ENCODE peak calls at places on chromosomes 6 and 20, in five cellular contexts. One of them, this sample, is unnamed.

GRCh38 chr6:105882071-105882803 is 203.9 kb upstream of the PRDM1 start:
- DNase-seq in fibroblast of villous mesenchyme: no peak
- DNase-seq in cerebellum: no peak
- DNase-seq in activated gamma-delta T cell treated with Interleukin-2 at 50 U/mL for 16 hours: no peak
- DNase-seq in kidney glomerular epithelial cell: no peak
- DNase-seq in this sample: no peak

GRCh38 chr6:100730581-100730980 is 150.5 kb downstream of the ASCC3 start:
- DNase-seq in fibroblast of villous mesenchyme: no peak
- DNase-seq in cerebellum: no peak
- DNase-seq in activated gamma-delta T cell treated with Interleukin-2 at 50 U/mL for 16 hours: no peak
- DNase-seq in kidney glomerular epithelial cell: no peak
- DNase-seq in this sample: no peak

GRCh38 chr6:119493980-119494379 is 144.4 kb upstream of the MAN1A1 start:
- DNase-seq in fibroblast of villous mesenchyme: no peak
- DNase-seq in cerebellum: no peak
- DNase-seq in activated gamma-delta T cell treated with Interleukin-2 at 50 U/mL for 16 hours: no peak
- DNase-seq in kidney glomerular epithelial cell: no peak
- DNase-seq in this sample: no peak

GRCh38 chr20:58438970-58439808 is 50.2 kb downstream of the VAPB start:
- DNase-seq in fibroblast of villous mesenchyme: no peak
- DNase-seq in cerebellum: no peak
- DNase-seq in activated gamma-delta T cell treated with Interleukin-2 at 50 U/mL for 16 hours: no peak
- DNase-seq in kidney glomerular epithelial cell: no peak
- DNase-seq in this sample: no peak

GRCh38 chr6:7691675-7692452 is 34.0 kb upstream of the BMP6 start:
- DNase-seq in fibroblast of villous mesenchyme: peak; percentile 28
- DNase-seq in cerebellum: no peak
- DNase-seq in activated gamma-delta T cell treated with Interleukin-2 at 50 U/mL for 16 hours: no peak
- DNase-seq in kidney glomerular epithelial cell: peak; percentile 40
- DNase-seq in this sample: no peak

GRCh38 chr6:27795697-27796494 is 116.3 kb downstream of the OR2B2 start:
- DNase-seq in fibroblast of villous mesenchyme: peak; percentile 95
- DNase-seq in cerebellum: peak; percentile 77
- DNase-seq in activated gamma-delta T cell treated with Interleukin-2 at 50 U/mL for 16 hours: peak; percentile 38
- DNase-seq in kidney glomerular epithelial cell: peak; percentile 84
- DNase-seq in this sample: peak; percentile 92

GRCh38 chr6:31575335-31575901 is at the start of gene TNF:
- DNase-seq in fibroblast of villous mesenchyme: peak; percentile 20
- DNase-seq in cerebellum: no peak
- DNase-seq in activated gamma-delta T cell treated with Interleukin-2 at 50 U/mL for 16 hours: peak; percentile 54
- DNase-seq in kidney glomerular epithelial cell: peak; percentile 10
- DNase-seq in this sample: no peak

GRCh38 chr6:75117701-75118100 is 88.2 kb downstream of the COL12A1 start:
- DNase-seq in fibroblast of villous mesenchyme: no peak
- DNase-seq in cerebellum: no peak
- DNase-seq in activated gamma-delta T cell treated with Interleukin-2 at 50 U/mL for 16 hours: no peak
- DNase-seq in kidney glomerular epithelial cell: no peak
- DNase-seq in this sample: no peak

GRCh38 chr6:170555305-170555704 is 1.1 kb downstream of the TBP start:
- DNase-seq in fibroblast of villous mesenchyme: no peak
- DNase-seq in cerebellum: no peak
- DNase-seq in activated gamma-delta T cell treated with Interleukin-2 at 50 U/mL for 16 hours: no peak
- DNase-seq in kidney glomerular epithelial cell: no peak
- DNase-seq in this sample: no peak

GRCh38 chr20:41178904-41179432 is 41.6 kb downstream of the PLCG1 start:
- DNase-seq in fibroblast of villous mesenchyme: no peak
- DNase-seq in cerebellum: no peak
- DNase-seq in activated gamma-delta T cell treated with Interleukin-2 at 50 U/mL for 16 hours: no peak
- DNase-seq in kidney glomerular epithelial cell: no peak
- DNase-seq in this sample: peak; percentile 64

GRCh38 chr6:14713008-14713452 is 532.8 kb upstream of the JARID2 start:
- DNase-seq in fibroblast of villous mesenchyme: peak; percentile 88
- DNase-seq in cerebellum: peak; percentile 69
- DNase-seq in activated gamma-delta T cell treated with Interleukin-2 at 50 U/mL for 16 hours: no peak
- DNase-seq in kidney glomerular epithelial cell: peak; percentile 11
- DNase-seq in this sample: peak; percentile 87

GRCh38 chr6:159042003-159042823 is 2.6 kb downstream of the TAGAP start:
- DNase-seq in fibroblast of villous mesenchyme: peak; percentile 56
- DNase-seq in cerebellum: peak; percentile 84
- DNase-seq in activated gamma-delta T cell treated with Interleukin-2 at 50 U/mL for 16 hours: peak; percentile 70
- DNase-seq in kidney glomerular epithelial cell: peak; percentile 74
- DNase-seq in this sample: peak; percentile 89

GRCh38 chr20:54475334-54476287 is at the start of gene DOK5:
- DNase-seq in fibroblast of villous mesenchyme: no peak
- DNase-seq in cerebellum: peak; percentile 24
- DNase-seq in activated gamma-delta T cell treated with Interleukin-2 at 50 U/mL for 16 hours: no peak
- DNase-seq in kidney glomerular epithelial cell: no peak
- DNase-seq in this sample: peak; percentile 19

GRCh38 chr20:45470262-45470931 is 844 bp downstream of the WFDC2 start:
- DNase-seq in fibroblast of villous mesenchyme: no peak
- DNase-seq in cerebellum: no peak
- DNase-seq in activated gamma-delta T cell treated with Interleukin-2 at 50 U/mL for 16 hours: no peak
- DNase-seq in kidney glomerular epithelial cell: peak; percentile 7
- DNase-seq in this sample: peak; percentile 38

GRCh38 chr6:106749611-106750010 is 120.2 kb downstream of the QRSL1 start:
- DNase-seq in fibroblast of villous mesenchyme: no peak
- DNase-seq in cerebellum: no peak
- DNase-seq in activated gamma-delta T cell treated with Interleukin-2 at 50 U/mL for 16 hours: no peak
- DNase-seq in kidney glomerular epithelial cell: no peak
- DNase-seq in this sample: no peak

GRCh38 chr20:63005240-63005861 is 1.4 kb downstream of the BHLHE23 start:
- DNase-seq in fibroblast of villous mesenchyme: no peak
- DNase-seq in cerebellum: no peak
- DNase-seq in activated gamma-delta T cell treated with Interleukin-2 at 50 U/mL for 16 hours: no peak
- DNase-seq in kidney glomerular epithelial cell: no peak
- DNase-seq in this sample: no peak

GRCh38 chr20:48238326-48238725 is 453.0 kb upstream of the SULF2 start:
- DNase-seq in fibroblast of villous mesenchyme: peak; percentile 57
- DNase-seq in cerebellum: no peak
- DNase-seq in activated gamma-delta T cell treated with Interleukin-2 at 50 U/mL for 16 hours: no peak
- DNase-seq in kidney glomerular epithelial cell: peak; percentile 38
- DNase-seq in this sample: no peak

GRCh38 chr6:5499644-5500306 is 238.5 kb downstream of the FARS2 start:
- DNase-seq in fibroblast of villous mesenchyme: no peak
- DNase-seq in cerebellum: no peak
- DNase-seq in activated gamma-delta T cell treated with Interleukin-2 at 50 U/mL for 16 hours: no peak
- DNase-seq in kidney glomerular epithelial cell: no peak
- DNase-seq in this sample: no peak

GRCh38 chr6:45728674-45729073 is 287.0 kb downstream of the CLIC5 start:
- DNase-seq in fibroblast of villous mesenchyme: peak; percentile 53
- DNase-seq in cerebellum: no peak
- DNase-seq in activated gamma-delta T cell treated with Interleukin-2 at 50 U/mL for 16 hours: no peak
- DNase-seq in kidney glomerular epithelial cell: no peak
- DNase-seq in this sample: no peak

GRCh38 chr6:74269601-74269860 is 573.5 kb downstream of the CD109 start:
- DNase-seq in fibroblast of villous mesenchyme: no peak
- DNase-seq in cerebellum: no peak
- DNase-seq in activated gamma-delta T cell treated with Interleukin-2 at 50 U/mL for 16 hours: no peak
- DNase-seq in kidney glomerular epithelial cell: no peak
- DNase-seq in this sample: no peak

GRCh38 chr6:40550096-40550731 is 37.0 kb downstream of the LRFN2 start:
- DNase-seq in fibroblast of villous mesenchyme: peak; percentile 50
- DNase-seq in cerebellum: no peak
- DNase-seq in activated gamma-delta T cell treated with Interleukin-2 at 50 U/mL for 16 hours: peak; percentile 7
- DNase-seq in kidney glomerular epithelial cell: peak; percentile 58
- DNase-seq in this sample: no peak

GRCh38 chr20:49915380-49916145 is at the start of gene SPATA2:
- DNase-seq in fibroblast of villous mesenchyme: peak; percentile 97
- DNase-seq in cerebellum: peak; percentile 98
- DNase-seq in activated gamma-delta T cell treated with Interleukin-2 at 50 U/mL for 16 hours: peak; percentile 89
- DNase-seq in kidney glomerular epithelial cell: peak; percentile 83
- DNase-seq in this sample: peak; percentile 96

GRCh38 chr20:4160761-4161305 is 145.5 kb upstream of the RNF24 start:
- DNase-seq in fibroblast of villous mesenchyme: peak; percentile 73
- DNase-seq in cerebellum: peak; percentile 25
- DNase-seq in activated gamma-delta T cell treated with Interleukin-2 at 50 U/mL for 16 hours: no peak
- DNase-seq in kidney glomerular epithelial cell: no peak
- DNase-seq in this sample: peak; percentile 25

GRCh38 chr6:37004044-37004984 is 1.1 kb upstream of the FGD2 start:
- DNase-seq in fibroblast of villous mesenchyme: no peak
- DNase-seq in cerebellum: no peak
- DNase-seq in activated gamma-delta T cell treated with Interleukin-2 at 50 U/mL for 16 hours: no peak
- DNase-seq in kidney glomerular epithelial cell: no peak
- DNase-seq in this sample: no peak

GRCh38 chr6:14046476-14047068 is 71.0 kb upstream of the CD83 start:
- DNase-seq in fibroblast of villous mesenchyme: peak; percentile 47
- DNase-seq in cerebellum: peak; percentile 63
- DNase-seq in activated gamma-delta T cell treated with Interleukin-2 at 50 U/mL for 16 hours: peak; percentile 40
- DNase-seq in kidney glomerular epithelial cell: peak; percentile 77
- DNase-seq in this sample: peak; percentile 68

GRCh38 chr6:137652961-137653697 is 158.9 kb upstream of the OLIG3 start:
- DNase-seq in fibroblast of villous mesenchyme: no peak
- DNase-seq in cerebellum: no peak
- DNase-seq in activated gamma-delta T cell treated with Interleukin-2 at 50 U/mL for 16 hours: no peak
- DNase-seq in kidney glomerular epithelial cell: no peak
- DNase-seq in this sample: no peak

GRCh38 chr20:11845311-11845710 is 72.4 kb upstream of the BTBD3 start:
- DNase-seq in fibroblast of villous mesenchyme: no peak
- DNase-seq in cerebellum: no peak
- DNase-seq in activated gamma-delta T cell treated with Interleukin-2 at 50 U/mL for 16 hours: no peak
- DNase-seq in kidney glomerular epithelial cell: peak; percentile 47
- DNase-seq in this sample: no peak

GRCh38 chr20:22768266-22768665 is 183.9 kb upstream of the FOXA2 start:
- DNase-seq in fibroblast of villous mesenchyme: no peak
- DNase-seq in cerebellum: no peak
- DNase-seq in activated gamma-delta T cell treated with Interleukin-2 at 50 U/mL for 16 hours: no peak
- DNase-seq in kidney glomerular epithelial cell: no peak
- DNase-seq in this sample: no peak

GRCh38 chr6:148650941-148651540 is 95.8 kb upstream of the UST start:
- DNase-seq in fibroblast of villous mesenchyme: no peak
- DNase-seq in cerebellum: no peak
- DNase-seq in activated gamma-delta T cell treated with Interleukin-2 at 50 U/mL for 16 hours: no peak
- DNase-seq in kidney glomerular epithelial cell: no peak
- DNase-seq in this sample: no peak

GRCh38 chr6:142356271-142356938 is 54.6 kb downstream of the ADGRG6 start:
- DNase-seq in fibroblast of villous mesenchyme: peak; percentile 78
- DNase-seq in cerebellum: no peak
- DNase-seq in activated gamma-delta T cell treated with Interleukin-2 at 50 U/mL for 16 hours: no peak
- DNase-seq in kidney glomerular epithelial cell: no peak
- DNase-seq in this sample: no peak

GRCh38 chr20:11394145-11394833 is 523.4 kb upstream of the BTBD3 start:
- DNase-seq in fibroblast of villous mesenchyme: peak; percentile 88
- DNase-seq in cerebellum: no peak
- DNase-seq in activated gamma-delta T cell treated with Interleukin-2 at 50 U/mL for 16 hours: no peak
- DNase-seq in kidney glomerular epithelial cell: peak; percentile 19
- DNase-seq in this sample: no peak

GRCh38 chr6:126909493-126909892 is 209.0 kb upstream of the RSPO3 start:
- DNase-seq in fibroblast of villous mesenchyme: no peak
- DNase-seq in cerebellum: no peak
- DNase-seq in activated gamma-delta T cell treated with Interleukin-2 at 50 U/mL for 16 hours: no peak
- DNase-seq in kidney glomerular epithelial cell: no peak
- DNase-seq in this sample: no peak

GRCh38 chr20:45964024-45964423 is 8.0 kb downstream of the ZNF335 start:
- DNase-seq in fibroblast of villous mesenchyme: no peak
- DNase-seq in cerebellum: no peak
- DNase-seq in activated gamma-delta T cell treated with Interleukin-2 at 50 U/mL for 16 hours: no peak
- DNase-seq in kidney glomerular epithelial cell: no peak
- DNase-seq in this sample: no peak

GRCh38 chr6:163985040-163985439 is 570.5 kb downstream of the QKI start:
- DNase-seq in fibroblast of villous mesenchyme: no peak
- DNase-seq in cerebellum: no peak
- DNase-seq in activated gamma-delta T cell treated with Interleukin-2 at 50 U/mL for 16 hours: no peak
- DNase-seq in kidney glomerular epithelial cell: no peak
- DNase-seq in this sample: no peak

GRCh38 chr6:158758464-158758863 is 60.7 kb downstream of the EZR start:
- DNase-seq in fibroblast of villous mesenchyme: peak; percentile 82
- DNase-seq in cerebellum: peak; percentile 76
- DNase-seq in activated gamma-delta T cell treated with Interleukin-2 at 50 U/mL for 16 hours: no peak
- DNase-seq in kidney glomerular epithelial cell: no peak
- DNase-seq in this sample: peak; percentile 88

GRCh38 chr20:58004900-58005299 is 223.6 kb downstream of the ANKRD60 start:
- DNase-seq in fibroblast of villous mesenchyme: no peak
- DNase-seq in cerebellum: no peak
- DNase-seq in activated gamma-delta T cell treated with Interleukin-2 at 50 U/mL for 16 hours: no peak
- DNase-seq in kidney glomerular epithelial cell: no peak
- DNase-seq in this sample: no peak

GRCh38 chr6:126118058-126118759 is 131.9 kb downstream of the TRMT11 start:
- DNase-seq in fibroblast of villous mesenchyme: no peak
- DNase-seq in cerebellum: no peak
- DNase-seq in activated gamma-delta T cell treated with Interleukin-2 at 50 U/mL for 16 hours: no peak
- DNase-seq in kidney glomerular epithelial cell: no peak
- DNase-seq in this sample: no peak

GRCh38 chr6:155450194-155450593 is 5.4 kb downstream of the NOX3 start:
- DNase-seq in fibroblast of villous mesenchyme: no peak
- DNase-seq in cerebellum: no peak
- DNase-seq in activated gamma-delta T cell treated with Interleukin-2 at 50 U/mL for 16 hours: no peak
- DNase-seq in kidney glomerular epithelial cell: no peak
- DNase-seq in this sample: no peak